ENCODE peak calls at places on chromosomes 16 and 17, in six cellular contexts. K is stomach, O is coronary artery, A is MM.1S, B is AG04449, S is fibroblast of lung. R is an unnamed sample.

GRCh38 chr17:41919165-41919817 is 540 bp upstream of the ACLY start:
- DNase-seq in K (no peak), O (no peak), A (no peak), B (no peak), S (no peak), R (peak)

GRCh38 chr17:45431531-45432404 is 902 bp downstream of the ARHGAP27 start:
- DNase-seq in K (peak), O (peak), A (peak), B (no peak), S (no peak), R (peak)

GRCh38 chr17:28726396-28726911 is 421 bp upstream of the TLCD1 start:
- DNase-seq in K (peak), O (no peak), A (peak), B (no peak), S (peak), R (no peak)

GRCh38 chr17:48051706-48052486 is 3.7 kb downstream of the NFE2L1 start:
- DNase-seq in K (peak), O (no peak), A (no peak), B (peak), S (peak), R (no peak)

GRCh38 chr17:3007651-3008121 is 55.7 kb downstream of the OR1D5 start:
- DNase-seq in K (no peak), O (no peak), A (no peak), B (no peak), S (no peak), R (no peak)

GRCh38 chr16:67936124-67936875 is at the start of gene PSMB10:
- DNase-seq in K (peak), O (no peak), A (no peak), B (no peak), S (peak), R (no peak)

GRCh38 chr16:19804538-19805323 is 79.9 kb downstream of the GPRC5B start:
- DNase-seq in K (peak), O (no peak), A (no peak), B (no peak), S (no peak), R (peak)

GRCh38 chr17:61221597-61222471 is 177.8 kb upstream of the TBX2 start:
- DNase-seq in K (no peak), O (no peak), A (peak), B (no peak), S (no peak), R (no peak)

GRCh38 chr17:57256708-57257112 is 387 bp downstream of the MSI2 start:
- DNase-seq in K (no peak), O (no peak), A (peak), B (no peak), S (peak), R (no peak)

DNA sequence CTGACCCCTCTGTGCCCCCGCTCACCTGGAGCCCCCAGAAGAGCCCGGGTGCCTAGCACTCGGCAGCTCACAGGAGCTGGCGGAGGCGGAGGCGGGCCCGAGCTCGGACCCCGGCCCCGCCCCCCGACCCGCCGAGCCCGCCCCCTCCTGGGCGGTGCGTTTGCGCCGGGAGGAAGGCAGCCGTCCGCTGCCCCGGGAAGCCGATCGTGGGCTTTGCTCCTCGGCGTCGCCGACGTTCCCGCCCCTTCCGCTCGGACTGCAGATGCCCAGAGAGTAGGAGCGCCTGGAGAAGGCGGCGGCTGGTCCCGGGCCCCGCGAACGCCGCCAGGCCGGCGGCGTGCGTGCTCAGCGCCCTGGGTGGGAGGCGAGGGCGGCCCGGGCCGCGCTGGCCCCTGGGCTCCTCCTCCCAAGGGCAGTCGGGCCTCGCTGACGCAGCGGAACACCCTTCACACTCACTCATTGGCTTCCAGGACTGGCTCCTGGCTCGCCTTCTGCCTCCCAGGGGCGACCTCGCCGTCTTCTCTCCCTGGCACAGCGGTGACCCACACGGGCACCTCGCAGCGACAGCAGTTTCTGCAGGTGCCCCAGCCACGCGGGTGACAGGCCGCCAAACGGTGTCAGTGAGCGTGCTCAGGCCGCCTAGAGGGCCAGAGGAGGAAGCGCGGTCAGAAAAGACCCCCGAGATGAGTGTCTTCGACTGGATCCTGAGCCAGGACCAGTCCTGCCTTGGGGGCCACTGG is at the start of gene PLSCR3:
- DNase-seq in K (peak), O (peak), A (peak), B (no peak), S (peak), R (peak)
- TF ChIP-seq CTCF in K (peak), O (no peak), A (peak), B (peak), S (peak), R (peak)

DNA sequence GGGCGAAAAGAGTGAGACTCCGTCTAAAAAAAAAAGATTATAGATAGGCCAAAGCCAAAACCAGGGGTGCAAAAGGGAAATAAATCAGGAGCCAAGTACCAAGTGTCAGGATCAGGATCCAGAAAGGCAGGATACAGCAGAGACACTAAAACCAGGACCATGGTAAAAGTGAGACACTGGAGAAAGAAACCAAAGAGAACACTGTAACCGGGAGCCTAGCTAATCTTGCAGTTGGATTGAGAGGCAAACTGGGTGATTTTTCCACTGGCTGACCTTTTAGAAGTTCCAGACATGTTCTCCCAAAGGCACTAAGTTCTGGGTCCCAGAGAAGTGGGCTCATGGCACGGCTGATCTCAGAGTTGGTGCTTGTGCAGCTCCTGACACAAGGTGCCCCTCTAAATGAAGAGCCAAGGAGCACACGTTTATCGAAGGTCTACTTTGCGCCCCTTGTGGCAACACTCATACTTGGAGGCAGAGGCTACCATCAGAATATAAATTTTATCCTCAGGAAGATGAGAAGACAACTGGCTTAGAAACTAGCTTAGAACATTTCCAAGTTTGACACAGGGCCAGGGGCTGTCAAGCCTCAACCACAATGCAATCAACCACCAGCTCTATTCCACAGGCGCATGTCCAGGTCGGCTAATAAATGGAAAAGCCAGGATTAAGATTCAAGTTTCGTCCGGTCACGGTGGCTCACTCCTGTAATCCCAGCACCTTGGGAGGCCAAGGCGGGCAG is 27.5 kb upstream of the HELZ start:
- DNase-seq in K (no peak), O (no peak), A (no peak), B (no peak), S (no peak), R (no peak)
- TF ChIP-seq CTCF in K (no peak), O (no peak), A (no peak), B (peak), S (peak), R (no peak)

DNA sequence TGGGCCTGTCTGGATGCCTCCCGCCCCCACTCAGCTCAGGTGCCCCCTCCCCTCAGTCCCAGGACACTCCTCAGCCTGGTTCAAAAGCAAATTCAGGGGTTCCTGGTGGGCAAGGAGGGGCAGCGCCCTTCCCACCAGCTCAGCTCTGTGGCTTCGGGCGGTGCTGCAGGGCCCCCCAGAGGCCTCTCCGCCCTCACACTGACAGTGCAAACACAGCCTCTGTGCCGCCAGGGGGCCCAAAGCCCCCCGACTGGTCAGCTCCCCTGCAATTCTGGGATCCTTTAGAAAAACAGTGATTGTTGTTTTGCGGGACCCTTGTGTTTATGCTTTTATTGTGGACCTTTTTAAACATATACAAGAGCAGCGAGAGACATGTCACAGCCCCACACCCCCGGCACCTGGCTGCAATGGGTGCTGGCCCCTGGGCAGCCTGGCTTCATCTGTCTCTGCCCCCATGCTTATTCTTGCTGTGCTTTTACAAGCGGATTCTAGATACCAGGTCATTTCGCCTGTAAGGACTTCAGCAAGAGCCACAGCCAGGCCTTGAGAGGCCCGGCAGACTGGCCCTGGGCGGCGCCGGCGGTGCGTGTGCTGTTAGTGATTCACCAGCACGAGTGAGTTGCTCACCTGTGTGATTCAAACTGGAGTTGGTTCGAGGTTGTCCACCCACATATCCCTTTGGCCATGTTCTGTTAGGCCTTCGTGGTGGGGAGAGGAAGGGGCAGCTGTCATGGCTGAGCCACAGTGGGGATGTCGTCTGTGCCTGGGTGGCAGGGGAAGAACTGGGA is 21.2 kb downstream of the ZNF469 start:
- DNase-seq in K (no peak), O (no peak), A (no peak), B (no peak), S (no peak), R (no peak)
- TF ChIP-seq CTCF in K (no peak), O (no peak), A (no peak), B (no peak), S (no peak), R (no peak)

GRCh38 chr16:70298988-70299938 is at the start of gene DDX19B:
- DNase-seq in K (peak), O (peak), A (peak), B (no peak), S (peak), R (peak)
- TF ChIP-seq CTCF in K (no peak), O (no peak), A (no peak), B (no peak), S (no peak), R (no peak)

DNA sequence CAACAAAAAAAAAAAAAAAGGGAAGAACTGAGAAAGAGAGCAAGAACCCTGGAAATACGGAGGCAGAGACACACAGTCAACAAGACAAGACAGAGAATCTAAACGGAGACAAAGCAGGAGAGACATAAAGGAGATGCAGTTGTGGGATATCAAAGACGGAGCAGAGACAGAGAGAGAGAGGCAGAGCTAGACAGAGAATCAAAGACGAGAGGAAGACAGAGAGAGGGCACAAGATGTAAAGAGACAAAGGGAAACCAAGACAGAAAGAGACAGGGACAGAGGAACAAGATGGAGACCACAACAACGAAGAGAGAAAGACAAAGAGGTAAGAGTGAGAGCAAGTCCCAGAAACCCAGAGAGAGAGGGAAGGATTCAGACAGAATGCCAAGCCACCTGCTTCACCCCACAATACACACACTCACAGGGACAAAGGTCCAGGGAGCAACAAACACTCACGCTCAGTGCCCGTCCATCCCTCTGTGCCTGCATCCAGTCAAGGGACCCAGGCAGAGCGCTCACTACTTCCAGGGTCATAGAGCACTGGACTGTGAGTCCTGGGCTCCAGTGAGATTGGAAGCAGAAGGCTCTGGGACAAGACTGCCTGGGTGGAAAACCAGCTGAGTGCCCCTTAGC is 88.9 kb downstream of the C16orf78 start:
- DNase-seq in K (no peak), O (no peak), A (no peak), B (no peak), S (no peak), R (no peak)
- TF ChIP-seq CTCF in K (no peak), O (no peak), A (no peak), B (no peak), S (no peak), R (no peak)

R was measured in ascending aorta.